ENCODE peak calls at places on chromosome 19, in seven cellular contexts. One of them, this sample, is unnamed.

GRCh38 chr19:7654401-7654800 is 14.4 kb upstream of the RETN start:
- DNase-seq in RWPE2: no peak
- DNase-seq in breast epithelium: no peak
- DNase-seq in PC-3: no peak
- DNase-seq in colonic mucosa: no peak
- DNase-seq in uterus: no peak
- DNase-seq in fibroblast of lung: peak; percentile 17
- DNase-seq in this sample: no peak

GRCh38 chr19:28449803-28450202 is 763.1 kb downstream of the UQCRFS1 start:
- DNase-seq in RWPE2: no peak
- DNase-seq in breast epithelium: no peak
- DNase-seq in PC-3: no peak
- DNase-seq in colonic mucosa: no peak
- DNase-seq in uterus: no peak
- DNase-seq in fibroblast of lung: no peak
- DNase-seq in this sample: no peak

GRCh38 chr19:31974941-31975340 is 370.5 kb upstream of the ZNF507 start:
- DNase-seq in RWPE2: no peak
- DNase-seq in breast epithelium: no peak
- DNase-seq in PC-3: no peak
- DNase-seq in colonic mucosa: no peak
- DNase-seq in uterus: no peak
- DNase-seq in fibroblast of lung: no peak
- DNase-seq in this sample: no peak

GRCh38 chr19:46926201-46927071 is 65.6 kb downstream of the ARHGAP35 start:
- DNase-seq in RWPE2: no peak
- DNase-seq in breast epithelium: no peak
- DNase-seq in PC-3: peak; percentile 14
- DNase-seq in colonic mucosa: no peak
- DNase-seq in uterus: no peak
- DNase-seq in fibroblast of lung: no peak
- DNase-seq in this sample: no peak

GRCh38 chr19:49417090-49417489 is 6.2 kb downstream of the PTH2 start:
- DNase-seq in RWPE2: no peak
- DNase-seq in breast epithelium: no peak
- DNase-seq in PC-3: no peak
- DNase-seq in colonic mucosa: no peak
- DNase-seq in uterus: no peak
- DNase-seq in fibroblast of lung: no peak
- DNase-seq in this sample: no peak

GRCh38 chr19:35446194-35446593 is 1.9 kb upstream of the FFAR2 start:
- DNase-seq in RWPE2: no peak
- DNase-seq in breast epithelium: no peak
- DNase-seq in PC-3: no peak
- DNase-seq in colonic mucosa: no peak
- DNase-seq in uterus: no peak
- DNase-seq in fibroblast of lung: peak; percentile 11
- DNase-seq in this sample: no peak

GRCh38 chr19:34345934-34346333 is 19.1 kb upstream of the GPI start:
- DNase-seq in RWPE2: no peak
- DNase-seq in breast epithelium: no peak
- DNase-seq in PC-3: peak; percentile 81
- DNase-seq in colonic mucosa: peak; percentile 81
- DNase-seq in uterus: no peak
- DNase-seq in fibroblast of lung: peak; percentile 63
- DNase-seq in this sample: peak; percentile 55

GRCh38 chr19:51703655-51704515 is 10.8 kb downstream of the SPACA6 start:
- DNase-seq in RWPE2: peak; percentile 93
- DNase-seq in breast epithelium: peak; percentile 96
- DNase-seq in PC-3: peak; percentile 94
- DNase-seq in colonic mucosa: peak; percentile 98
- DNase-seq in uterus: peak; percentile 98
- DNase-seq in fibroblast of lung: peak; percentile 92
- DNase-seq in this sample: peak; percentile 98

GRCh38 chr19:383922-384800 is 24.8 kb downstream of the C2CD4C start:
- DNase-seq in RWPE2: no peak
- DNase-seq in breast epithelium: peak; percentile 50
- DNase-seq in PC-3: no peak
- DNase-seq in colonic mucosa: no peak
- DNase-seq in uterus: no peak
- DNase-seq in fibroblast of lung: no peak
- DNase-seq in this sample: no peak

GRCh38 chr19:55484571-55485438 is at the start of gene NAT14:
- DNase-seq in RWPE2: peak; percentile 75
- DNase-seq in breast epithelium: no peak
- DNase-seq in PC-3: peak; percentile 57
- DNase-seq in colonic mucosa: no peak
- DNase-seq in uterus: peak; percentile 61
- DNase-seq in fibroblast of lung: peak; percentile 58
- DNase-seq in this sample: no peak

GRCh38 chr19:35860818-35861639 is 4.3 kb downstream of the KIRREL2 start:
- DNase-seq in RWPE2: no peak
- DNase-seq in breast epithelium: no peak
- DNase-seq in PC-3: no peak
- DNase-seq in colonic mucosa: no peak
- DNase-seq in uterus: no peak
- DNase-seq in fibroblast of lung: no peak
- DNase-seq in this sample: no peak

GRCh38 chr19:35557539-35558399 is 5.7 kb downstream of the ATP4A start:
- DNase-seq in RWPE2: peak; percentile 76
- DNase-seq in breast epithelium: no peak
- DNase-seq in PC-3: no peak
- DNase-seq in colonic mucosa: peak; percentile 75
- DNase-seq in uterus: no peak
- DNase-seq in fibroblast of lung: peak; percentile 48
- DNase-seq in this sample: no peak

GRCh38 chr19:28701491-28701890 is 511.5 kb downstream of the UQCRFS1 start:
- DNase-seq in RWPE2: no peak
- DNase-seq in breast epithelium: no peak
- DNase-seq in PC-3: peak; percentile 55
- DNase-seq in colonic mucosa: no peak
- DNase-seq in uterus: no peak
- DNase-seq in fibroblast of lung: peak; percentile 9
- DNase-seq in this sample: no peak

GRCh38 chr19:45443462-45444317 is 20.0 kb upstream of the ERCC1 start:
- DNase-seq in RWPE2: peak; percentile 98
- DNase-seq in breast epithelium: peak; percentile 99
- DNase-seq in PC-3: peak; percentile 93
- DNase-seq in colonic mucosa: peak; percentile 97
- DNase-seq in uterus: peak; percentile 96
- DNase-seq in fibroblast of lung: peak; percentile 84
- DNase-seq in this sample: peak; percentile 94

GRCh38 chr19:35080613-35081170 is 34.9 kb upstream of the FXYD3 start:
- DNase-seq in RWPE2: no peak
- DNase-seq in breast epithelium: no peak
- DNase-seq in PC-3: no peak
- DNase-seq in colonic mucosa: no peak
- DNase-seq in uterus: no peak
- DNase-seq in fibroblast of lung: no peak
- DNase-seq in this sample: no peak

GRCh38 chr19:54325194-54325621 is 12.2 kb upstream of the LILRA5 start:
- DNase-seq in RWPE2: no peak
- DNase-seq in breast epithelium: no peak
- DNase-seq in PC-3: peak; percentile 71
- DNase-seq in colonic mucosa: peak; percentile 29
- DNase-seq in uterus: no peak
- DNase-seq in fibroblast of lung: peak; percentile 33
- DNase-seq in this sample: no peak

DNA sequence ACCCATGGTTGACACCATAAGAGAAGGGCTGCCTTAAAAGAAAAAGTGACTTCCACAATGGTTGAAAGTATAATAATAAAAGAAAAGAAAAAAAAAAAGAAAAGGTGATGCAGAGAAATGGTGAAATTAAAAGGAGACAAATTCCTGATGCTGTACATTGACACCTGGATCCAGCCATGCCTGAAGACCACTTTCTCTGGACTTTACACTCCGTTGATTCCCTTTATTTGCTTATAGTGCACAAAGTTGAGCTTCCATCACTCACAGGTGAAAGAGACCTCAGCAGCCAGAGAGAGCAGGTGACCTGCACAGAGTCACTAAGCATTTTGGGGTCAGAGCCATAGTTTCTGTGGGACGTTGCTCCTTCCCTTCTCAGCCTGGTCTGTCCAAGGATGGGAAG is 12.2 kb upstream of the OR10H5 start:
- DNase-seq in RWPE2: no peak
- DNase-seq in breast epithelium: no peak
- DNase-seq in PC-3: no peak
- DNase-seq in colonic mucosa: no peak
- DNase-seq in uterus: no peak
- DNase-seq in fibroblast of lung: no peak
- DNase-seq in this sample: no peak
- H3K4me1 ChIP-seq in RWPE2: no peaks in the 10 kb centered on the region
- H3K4me1 ChIP-seq in breast epithelium: peaks cover 3% of the 10 kb centered on the region
- H3K4me1 ChIP-seq in PC-3: peaks cover under 1% of the 10 kb centered on the region
- H3K4me1 ChIP-seq in colonic mucosa: no peaks in the 10 kb centered on the region
- H3K4me1 ChIP-seq in uterus: peaks cover 5% of the 10 kb centered on the region
- H3K4me1 ChIP-seq in fibroblast of lung: no peaks in the 10 kb centered on the region
- H3K4me1 ChIP-seq in this sample: peaks cover 2% of the 10 kb centered on the region

DNA sequence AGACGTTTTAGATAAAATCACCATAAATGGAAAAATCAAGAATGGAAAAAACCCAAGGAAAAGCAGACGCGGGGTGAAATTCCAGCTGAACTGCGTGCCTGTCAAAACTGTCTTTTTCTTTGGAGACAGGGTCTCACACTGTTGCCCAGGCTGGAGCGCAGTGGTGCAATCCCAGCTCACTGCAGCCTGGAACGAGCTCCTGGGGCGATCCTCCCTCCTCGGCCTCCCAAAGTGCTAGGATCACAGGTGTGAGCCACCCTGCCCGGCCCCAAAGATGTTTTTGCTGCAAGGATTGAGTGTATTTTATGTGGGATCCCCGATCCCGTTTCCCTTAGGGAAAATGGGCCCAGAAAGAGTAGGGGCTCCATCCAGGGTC is 875 bp upstream of the PEAK3 start:
- DNase-seq in RWPE2: no peak
- DNase-seq in breast epithelium: no peak
- DNase-seq in PC-3: no peak
- DNase-seq in colonic mucosa: no peak
- DNase-seq in uterus: no peak
- DNase-seq in fibroblast of lung: no peak
- DNase-seq in this sample: no peak
- H3K4me3 ChIP-seq in RWPE2: no peak overlapping the region
- H3K4me3 ChIP-seq in breast epithelium: no peak overlapping the region
- H3K4me3 ChIP-seq in PC-3: no peak overlapping the region
- H3K4me3 ChIP-seq in colonic mucosa: no peak overlapping the region
- H3K4me3 ChIP-seq in uterus: no peak overlapping the region
- H3K4me3 ChIP-seq in fibroblast of lung: no peak overlapping the region
- H3K4me3 ChIP-seq in this sample: peak overlapping the region; percentile 40

GRCh38 chr19:40604647-40605200 is 3.6 kb downstream of the LTBP4 start:
- DNase-seq in RWPE2: no peak
- DNase-seq in breast epithelium: no peak
- DNase-seq in PC-3: peak; percentile 42
- DNase-seq in colonic mucosa: peak; percentile 75
- DNase-seq in uterus: no peak
- DNase-seq in fibroblast of lung: no peak
- DNase-seq in this sample: no peak
- H3K4me1 ChIP-seq in RWPE2: peaks cover 17% of the 10 kb centered on the region
- H3K4me1 ChIP-seq in breast epithelium: peaks cover 17% of the 10 kb centered on the region
- H3K4me1 ChIP-seq in PC-3: peaks cover 31% of the 10 kb centered on the region
- H3K4me1 ChIP-seq in colonic mucosa: peaks cover 47% of the 10 kb centered on the region
- H3K4me1 ChIP-seq in uterus: peaks cover 38% of the 10 kb centered on the region
- H3K4me1 ChIP-seq in fibroblast of lung: peaks cover 22% of the 10 kb centered on the region
- H3K4me1 ChIP-seq in this sample: peaks cover 69% of the 10 kb centered on the region

DNA sequence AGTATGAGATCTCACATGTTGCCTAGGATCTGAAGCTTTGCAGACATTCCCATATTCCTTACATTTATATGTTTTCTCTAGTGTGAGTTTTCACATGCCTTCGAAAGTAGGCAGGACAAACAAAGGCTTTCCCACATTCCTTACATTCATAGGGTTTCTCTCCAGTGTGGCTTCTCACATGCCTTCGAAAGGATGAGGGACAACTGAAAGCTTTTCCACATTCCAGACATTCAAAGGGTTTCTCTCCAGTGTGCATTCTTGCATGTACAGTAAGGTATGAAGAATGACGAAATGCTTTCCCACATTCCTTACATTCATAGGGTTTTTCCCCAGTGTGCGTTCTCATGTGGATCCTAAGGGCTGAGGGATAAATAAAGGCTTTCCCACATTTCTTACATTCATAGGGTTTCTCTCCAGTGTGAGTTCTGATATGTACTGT is 14.2 kb downstream of the ZNF699 start:
- DNase-seq in RWPE2: no peak
- DNase-seq in breast epithelium: no peak
- DNase-seq in PC-3: no peak
- DNase-seq in colonic mucosa: no peak
- DNase-seq in uterus: no peak
- DNase-seq in fibroblast of lung: no peak
- DNase-seq in this sample: no peak
- H3K4me3 ChIP-seq in RWPE2: no peak overlapping the region
- H3K4me3 ChIP-seq in breast epithelium: no peak overlapping the region
- H3K4me3 ChIP-seq in PC-3: peak overlapping the region; percentile 24
- H3K4me3 ChIP-seq in colonic mucosa: no peak overlapping the region
- H3K4me3 ChIP-seq in uterus: no peak overlapping the region
- H3K4me3 ChIP-seq in fibroblast of lung: no peak overlapping the region
- H3K4me3 ChIP-seq in this sample: no peak overlapping the region

GRCh38 chr19:38394488-38394887 is 6.0 kb downstream of the SPRED3 start:
- DNase-seq in RWPE2: no peak
- DNase-seq in breast epithelium: no peak
- DNase-seq in PC-3: no peak
- DNase-seq in colonic mucosa: no peak
- DNase-seq in uterus: no peak
- DNase-seq in fibroblast of lung: peak; percentile 34
- DNase-seq in this sample: no peak
- H3K4me1 ChIP-seq in RWPE2: no peaks in the 10 kb centered on the region
- H3K4me1 ChIP-seq in breast epithelium: no peaks in the 10 kb centered on the region
- H3K4me1 ChIP-seq in PC-3: peaks cover 3% of the 10 kb centered on the region
- H3K4me1 ChIP-seq in colonic mucosa: no peaks in the 10 kb centered on the region
- H3K4me1 ChIP-seq in uterus: no peaks in the 10 kb centered on the region
- H3K4me1 ChIP-seq in fibroblast of lung: peaks cover 12% of the 10 kb centered on the region
- H3K4me1 ChIP-seq in this sample: no peaks in the 10 kb centered on the region

This sample was measured in tibial nerve.